ENCODE peak calls at places on chromosomes 6 and 20, in eight cellular contexts. One of them, this sample, is unnamed.

GRCh38 chr6:74717591-74717990 is 488.3 kb downstream of the COL12A1 start:
- DNase-seq in memory B cell: no peak
- DNase-seq in GM19239: no peak
- DNase-seq in GF-D8: no peak
- DNase-seq in amygdala: no peak
- DNase-seq in cardiac muscle cell: no peak
- DNase-seq in NCI-H1105: no peak
- DNase-seq in GM20000: no peak
- DNase-seq in this sample: no peak

GRCh38 chr6:5115168-5115567 is 30.0 kb downstream of the PPP1R3G start:
- DNase-seq in memory B cell: no peak
- DNase-seq in GM19239: no peak
- DNase-seq in GF-D8: no peak
- DNase-seq in amygdala: no peak
- DNase-seq in cardiac muscle cell: no peak
- DNase-seq in NCI-H1105: no peak
- DNase-seq in GM20000: no peak
- DNase-seq in this sample: no peak

GRCh38 chr6:28693033-28693750 is 167.5 kb downstream of the GPX5 start:
- DNase-seq in memory B cell: no peak
- DNase-seq in GM19239: no peak
- DNase-seq in GF-D8: no peak
- DNase-seq in amygdala: no peak
- DNase-seq in cardiac muscle cell: no peak
- DNase-seq in NCI-H1105: no peak
- DNase-seq in GM20000: no peak
- DNase-seq in this sample: no peak

GRCh38 chr6:12116264-12116800 is 104.2 kb downstream of the HIVEP1 start:
- DNase-seq in memory B cell: no peak
- DNase-seq in GM19239: no peak
- DNase-seq in GF-D8: no peak
- DNase-seq in amygdala: no peak
- DNase-seq in cardiac muscle cell: no peak
- DNase-seq in NCI-H1105: no peak
- DNase-seq in GM20000: peak; percentile 28
- DNase-seq in this sample: no peak

GRCh38 chr6:137323860-137324259 is 104.7 kb upstream of the IFNGR1 start:
- DNase-seq in memory B cell: no peak
- DNase-seq in GM19239: no peak
- DNase-seq in GF-D8: no peak
- DNase-seq in amygdala: no peak
- DNase-seq in cardiac muscle cell: no peak
- DNase-seq in NCI-H1105: no peak
- DNase-seq in GM20000: no peak
- DNase-seq in this sample: no peak

GRCh38 chr6:128725271-128726233 is 157.4 kb upstream of the LAMA2 start:
- DNase-seq in memory B cell: no peak
- DNase-seq in GM19239: peak; percentile 4
- DNase-seq in GF-D8: no peak
- DNase-seq in amygdala: peak; percentile 10
- DNase-seq in cardiac muscle cell: peak; percentile 57
- DNase-seq in NCI-H1105: peak; percentile 17
- DNase-seq in GM20000: peak; percentile 20
- DNase-seq in this sample: no peak

GRCh38 chr6:44202332-44202971 is 14.3 kb upstream of the MYMX start:
- DNase-seq in memory B cell: no peak
- DNase-seq in GM19239: no peak
- DNase-seq in GF-D8: no peak
- DNase-seq in amygdala: no peak
- DNase-seq in cardiac muscle cell: no peak
- DNase-seq in NCI-H1105: no peak
- DNase-seq in GM20000: no peak
- DNase-seq in this sample: no peak

GRCh38 chr6:46113370-46113769 is 16.4 kb upstream of the ENPP4 start:
- DNase-seq in memory B cell: no peak
- DNase-seq in GM19239: no peak
- DNase-seq in GF-D8: no peak
- DNase-seq in amygdala: no peak
- DNase-seq in cardiac muscle cell: no peak
- DNase-seq in NCI-H1105: peak; percentile 61
- DNase-seq in GM20000: no peak
- DNase-seq in this sample: no peak

GRCh38 chr6:166671434-166672061 is 44.5 kb upstream of the RPS6KA2 start:
- DNase-seq in memory B cell: no peak
- DNase-seq in GM19239: no peak
- DNase-seq in GF-D8: no peak
- DNase-seq in amygdala: no peak
- DNase-seq in cardiac muscle cell: no peak
- DNase-seq in NCI-H1105: no peak
- DNase-seq in GM20000: no peak
- DNase-seq in this sample: no peak

GRCh38 chr20:380763-381580 is 412 bp downstream of the TRIB3 start:
- DNase-seq in memory B cell: peak; percentile 65
- DNase-seq in GM19239: peak; percentile 57
- DNase-seq in GF-D8: peak; percentile 65
- DNase-seq in amygdala: peak; percentile 8
- DNase-seq in cardiac muscle cell: peak; percentile 48
- DNase-seq in NCI-H1105: peak; percentile 27
- DNase-seq in GM20000: peak; percentile 78
- DNase-seq in this sample: peak; percentile 75

GRCh38 chr6:33812669-33813068 is 8.9 kb upstream of the MLN start:
- DNase-seq in memory B cell: no peak
- DNase-seq in GM19239: peak; percentile 49
- DNase-seq in GF-D8: no peak
- DNase-seq in amygdala: peak; percentile 6
- DNase-seq in cardiac muscle cell: peak; percentile 92
- DNase-seq in NCI-H1105: no peak
- DNase-seq in GM20000: peak; percentile 70
- DNase-seq in this sample: peak; percentile 75

GRCh38 chr6:137309078-137309762 is 90.0 kb upstream of the IFNGR1 start:
- DNase-seq in memory B cell: no peak
- DNase-seq in GM19239: no peak
- DNase-seq in GF-D8: peak; percentile 51
- DNase-seq in amygdala: peak; percentile 43
- DNase-seq in cardiac muscle cell: peak; percentile 23
- DNase-seq in NCI-H1105: peak; percentile 61
- DNase-seq in GM20000: no peak
- DNase-seq in this sample: peak; percentile 86

GRCh38 chr20:38404016-38404415 is 31.1 kb downstream of the SNHG17 start:
- DNase-seq in memory B cell: no peak
- DNase-seq in GM19239: no peak
- DNase-seq in GF-D8: no peak
- DNase-seq in amygdala: no peak
- DNase-seq in cardiac muscle cell: no peak
- DNase-seq in NCI-H1105: no peak
- DNase-seq in GM20000: no peak
- DNase-seq in this sample: no peak

GRCh38 chr6:41922154-41922553 is 855 bp downstream of the BYSL start:
- DNase-seq in memory B cell: no peak
- DNase-seq in GM19239: no peak
- DNase-seq in GF-D8: no peak
- DNase-seq in amygdala: no peak
- DNase-seq in cardiac muscle cell: no peak
- DNase-seq in NCI-H1105: no peak
- DNase-seq in GM20000: no peak
- DNase-seq in this sample: no peak

GRCh38 chr20:21265457-21266190 is 37.5 kb upstream of the XRN2 start:
- DNase-seq in memory B cell: no peak
- DNase-seq in GM19239: no peak
- DNase-seq in GF-D8: no peak
- DNase-seq in amygdala: no peak
- DNase-seq in cardiac muscle cell: no peak
- DNase-seq in NCI-H1105: no peak
- DNase-seq in GM20000: no peak
- DNase-seq in this sample: no peak

GRCh38 chr6:90860822-90861601 is 274.1 kb upstream of the MAP3K7 start:
- DNase-seq in memory B cell: no peak
- DNase-seq in GM19239: no peak
- DNase-seq in GF-D8: no peak
- DNase-seq in amygdala: no peak
- DNase-seq in cardiac muscle cell: peak; percentile 21
- DNase-seq in NCI-H1105: no peak
- DNase-seq in GM20000: peak; percentile 8
- DNase-seq in this sample: no peak

GRCh38 chr6:138555294-138555988 is 56.1 kb upstream of the NHSL1 start:
- DNase-seq in memory B cell: no peak
- DNase-seq in GM19239: no peak
- DNase-seq in GF-D8: no peak
- DNase-seq in amygdala: no peak
- DNase-seq in cardiac muscle cell: peak; percentile 53
- DNase-seq in NCI-H1105: no peak
- DNase-seq in GM20000: no peak
- DNase-seq in this sample: no peak

GRCh38 chr20:9392892-9393857 is 121.2 kb upstream of the LAMP5 start:
- DNase-seq in memory B cell: no peak
- DNase-seq in GM19239: no peak
- DNase-seq in GF-D8: no peak
- DNase-seq in amygdala: peak; percentile 57
- DNase-seq in cardiac muscle cell: peak; percentile 82
- DNase-seq in NCI-H1105: peak; percentile 47
- DNase-seq in GM20000: peak; percentile 49
- DNase-seq in this sample: peak; percentile 86

GRCh38 chr6:127967708-127968107 is 66.8 kb upstream of the THEMIS start:
- DNase-seq in memory B cell: no peak
- DNase-seq in GM19239: no peak
- DNase-seq in GF-D8: no peak
- DNase-seq in amygdala: no peak
- DNase-seq in cardiac muscle cell: no peak
- DNase-seq in NCI-H1105: no peak
- DNase-seq in GM20000: no peak
- DNase-seq in this sample: no peak

GRCh38 chr20:21301940-21302644 is 1.0 kb upstream of the XRN2 start:
- DNase-seq in memory B cell: no peak
- DNase-seq in GM19239: no peak
- DNase-seq in GF-D8: no peak
- DNase-seq in amygdala: no peak
- DNase-seq in cardiac muscle cell: no peak
- DNase-seq in NCI-H1105: no peak
- DNase-seq in GM20000: no peak
- DNase-seq in this sample: no peak

GRCh38 chr6:90098637-90099036 is 198.0 kb downstream of the BACH2 start:
- DNase-seq in memory B cell: no peak
- DNase-seq in GM19239: no peak
- DNase-seq in GF-D8: no peak
- DNase-seq in amygdala: no peak
- DNase-seq in cardiac muscle cell: no peak
- DNase-seq in NCI-H1105: no peak
- DNase-seq in GM20000: no peak
- DNase-seq in this sample: peak; percentile 45

GRCh38 chr6:35259946-35260626 is 551 bp downstream of the ZNF76 start:
- DNase-seq in memory B cell: no peak
- DNase-seq in GM19239: peak; percentile 47
- DNase-seq in GF-D8: peak; percentile 34
- DNase-seq in amygdala: peak; percentile 52
- DNase-seq in cardiac muscle cell: peak; percentile 78
- DNase-seq in NCI-H1105: peak; percentile 78
- DNase-seq in GM20000: peak; percentile 90
- DNase-seq in this sample: peak; percentile 90

GRCh38 chr20:9409981-9410380 is 104.4 kb upstream of the LAMP5 start:
- DNase-seq in memory B cell: no peak
- DNase-seq in GM19239: no peak
- DNase-seq in GF-D8: no peak
- DNase-seq in amygdala: no peak
- DNase-seq in cardiac muscle cell: no peak
- DNase-seq in NCI-H1105: no peak
- DNase-seq in GM20000: no peak
- DNase-seq in this sample: no peak

GRCh38 chr6:17470953-17471335 is 77.5 kb downstream of the CAP2 start:
- DNase-seq in memory B cell: no peak
- DNase-seq in GM19239: no peak
- DNase-seq in GF-D8: no peak
- DNase-seq in amygdala: no peak
- DNase-seq in cardiac muscle cell: no peak
- DNase-seq in NCI-H1105: no peak
- DNase-seq in GM20000: no peak
- DNase-seq in this sample: no peak

GRCh38 chr6:163355471-163355991 is 59.0 kb upstream of the QKI start:
- DNase-seq in memory B cell: no peak
- DNase-seq in GM19239: no peak
- DNase-seq in GF-D8: no peak
- DNase-seq in amygdala: peak; percentile 67
- DNase-seq in cardiac muscle cell: no peak
- DNase-seq in NCI-H1105: no peak
- DNase-seq in GM20000: no peak
- DNase-seq in this sample: peak; percentile 78

GRCh38 chr6:166487148-166487547 is 99.3 kb downstream of the RAMACL start:
- DNase-seq in memory B cell: no peak
- DNase-seq in GM19239: no peak
- DNase-seq in GF-D8: no peak
- DNase-seq in amygdala: no peak
- DNase-seq in cardiac muscle cell: no peak
- DNase-seq in NCI-H1105: no peak
- DNase-seq in GM20000: no peak
- DNase-seq in this sample: no peak

GRCh38 chr6:7905416-7905815 is 5.2 kb downstream of the TXNDC5 start:
- DNase-seq in memory B cell: no peak
- DNase-seq in GM19239: no peak
- DNase-seq in GF-D8: no peak
- DNase-seq in amygdala: no peak
- DNase-seq in cardiac muscle cell: no peak
- DNase-seq in NCI-H1105: no peak
- DNase-seq in GM20000: no peak
- DNase-seq in this sample: no peak

GRCh38 chr6:105536961-105537360 is 134.1 kb upstream of the PREP start:
- DNase-seq in memory B cell: no peak
- DNase-seq in GM19239: no peak
- DNase-seq in GF-D8: no peak
- DNase-seq in amygdala: no peak
- DNase-seq in cardiac muscle cell: no peak
- DNase-seq in NCI-H1105: no peak
- DNase-seq in GM20000: no peak
- DNase-seq in this sample: no peak

GRCh38 chr6:154485784-154486183 is 24.7 kb downstream of the CNKSR3 start:
- DNase-seq in memory B cell: no peak
- DNase-seq in GM19239: no peak
- DNase-seq in GF-D8: no peak
- DNase-seq in amygdala: no peak
- DNase-seq in cardiac muscle cell: no peak
- DNase-seq in NCI-H1105: no peak
- DNase-seq in GM20000: no peak
- DNase-seq in this sample: peak; percentile 22

GRCh38 chr20:63216041-63216848 is at the start of gene YTHDF1:
- DNase-seq in memory B cell: peak; percentile 93
- DNase-seq in GM19239: peak; percentile 100
- DNase-seq in GF-D8: peak; percentile 79
- DNase-seq in amygdala: peak; percentile 95
- DNase-seq in cardiac muscle cell: peak; percentile 98
- DNase-seq in NCI-H1105: peak; percentile 98
- DNase-seq in GM20000: peak; percentile 100
- DNase-seq in this sample: peak; percentile 99

GRCh38 chr20:36784900-36785299 is 11.3 kb upstream of the DSN1 start:
- DNase-seq in memory B cell: no peak
- DNase-seq in GM19239: no peak
- DNase-seq in GF-D8: no peak
- DNase-seq in amygdala: no peak
- DNase-seq in cardiac muscle cell: peak; percentile 21
- DNase-seq in NCI-H1105: no peak
- DNase-seq in GM20000: no peak
- DNase-seq in this sample: peak; percentile 48

GRCh38 chr20:34578040-34578439 is 19.5 kb downstream of the MAP1LC3A start:
- DNase-seq in memory B cell: no peak
- DNase-seq in GM19239: no peak
- DNase-seq in GF-D8: peak; percentile 26
- DNase-seq in amygdala: no peak
- DNase-seq in cardiac muscle cell: no peak
- DNase-seq in NCI-H1105: no peak
- DNase-seq in GM20000: no peak
- DNase-seq in this sample: peak; percentile 45

This sample was measured in right cardiac atrium.